ENCODE peak calls at places on chromosomes 16 and 17, in eight cellular contexts. Y is NCI-H1930; K is heart right ventricle; W is GM10248; S is SHP77; Z is stimulated activated CD8-positive, alpha-beta memory T cell treated with anti-CD3 and anti-CD28 coated beads, Interleukin-4, amount 100 ng/mL, for 24 hours; D is IMR-90; L is right atrium auricular region. P is an unnamed sample.

GRCh38 chr17:7989781-7990655 is 12.4 kb upstream of the GUCY2D start:
- DNase-seq in Z (peak), Y (peak), S (peak), L (peak), W (peak), K (peak), D (peak), P (peak)

GRCh38 chr17:50828508-50829170 is 6.7 kb upstream of the WFIKKN2 start:
- DNase-seq in L (no peak), Y (no peak), Z (no peak), W (peak), K (no peak), D (no peak), S (no peak), P (no peak)

GRCh38 chr16:68935008-68935407 is 91.7 kb downstream of the TANGO6 start:
- DNase-seq in K (no peak), S (no peak), Y (no peak), L (no peak), D (no peak), W (no peak), Z (no peak), P (no peak)

GRCh38 chr17:82520041-82520910 is 744 bp downstream of the FOXK2 start:
- DNase-seq in D (no peak), W (peak), L (no peak), S (no peak), Z (no peak), K (peak), Y (no peak), P (no peak)

GRCh38 chr17:2093349-2093748 is 38.4 kb downstream of the HIC1 start:
- DNase-seq in Z (no peak), Y (no peak), D (no peak), K (no peak), L (no peak), S (no peak), W (no peak), P (no peak)

GRCh38 chr16:68711421-68712139 is 25.5 kb upstream of the CDH1 start:
- DNase-seq in W (peak), K (no peak), S (no peak), D (no peak), Y (no peak), Z (no peak), L (no peak), P (peak)

GRCh38 chr16:70683146-70683944 is 2.5 kb downstream of the MTSS2 start:
- DNase-seq in W (no peak), Y (no peak), D (no peak), L (no peak), S (no peak), Z (no peak), K (peak), P (no peak)

GRCh38 chr16:19241512-19241911 is 44.0 kb upstream of the CLEC19A start:
- DNase-seq in W (no peak), K (no peak), Y (no peak), L (no peak), Z (no peak), S (no peak), D (no peak), P (no peak)

GRCh38 chr17:2002767-2003329 is 22.3 kb downstream of the RTN4RL1 start:
- DNase-seq in Y (no peak), Z (no peak), W (no peak), K (no peak), D (no peak), S (no peak), L (no peak), P (no peak)

GRCh38 chr17:17088104-17088485 is 45.8 kb downstream of the MPRIP start:
- DNase-seq in K (no peak), L (no peak), Y (no peak), D (no peak), Z (no peak), W (no peak), S (no peak), P (no peak)

GRCh38 chr16:88653606-88654362 is 2.9 kb upstream of the CYBA start:
- DNase-seq in D (no peak), W (no peak), S (no peak), Z (no peak), Y (no peak), L (no peak), K (no peak), P (no peak)

GRCh38 chr17:54418467-54418866 is 482.2 kb upstream of the TOM1L1 start:
- DNase-seq in W (no peak), Z (no peak), L (no peak), S (no peak), K (no peak), D (no peak), Y (no peak), P (no peak)

GRCh38 chr17:38674013-38674748 is 576 bp downstream of the EPOP start:
- DNase-seq in Y (peak), D (no peak), W (no peak), K (peak), L (no peak), S (no peak), Z (no peak), P (no peak)

GRCh38 chr16:70342016-70342415 is 4.7 kb upstream of the DDX19A start:
- DNase-seq in S (no peak), Y (no peak), L (no peak), Z (no peak), K (no peak), D (no peak), W (no peak), P (no peak)

GRCh38 chr16:49649013-49649785 is 206.7 kb downstream of the ZNF423 start:
- DNase-seq in Z (no peak), K (no peak), D (no peak), S (no peak), W (no peak), L (peak), Y (no peak), P (no peak)

GRCh38 chr16:54932737-54933254 is 2.1 kb downstream of the IRX5 start:
- DNase-seq in L (no peak), D (no peak), Y (no peak), K (peak), W (no peak), Z (no peak), S (no peak), P (no peak)

GRCh38 chr16:87297918-87298631 is 19.1 kb downstream of the C16orf95 start:
- DNase-seq in L (no peak), Z (peak), Y (peak), S (peak), D (peak), K (no peak), W (peak), P (no peak)

GRCh38 chr17:58412910-58413630 is 4.3 kb downstream of the RNF43 start:
- DNase-seq in D (peak), Y (no peak), K (no peak), W (no peak), L (no peak), S (no peak), Z (no peak), P (no peak)

GRCh38 chr17:60729854-60730253 is 52.2 kb downstream of the BCAS3 start:
- DNase-seq in W (no peak), Y (no peak), Z (no peak), L (no peak), S (no peak), D (peak), K (no peak), P (no peak)

GRCh38 chr16:57689772-57690558 is 4.6 kb upstream of the DRC7 start:
- DNase-seq in S (no peak), Z (peak), D (no peak), L (no peak), K (no peak), W (peak), Y (no peak), P (no peak)

GRCh38 chr16:22621571-22622148 is 111.0 kb downstream of the NPIPB5 start:
- DNase-seq in S (no peak), Z (no peak), Y (no peak), L (no peak), W (no peak), D (no peak), K (no peak), P (no peak)

GRCh38 chr17:37791434-37791833 is 46.6 kb upstream of the HNF1B start:
- DNase-seq in Y (peak), S (peak), D (peak), Z (peak), K (no peak), W (peak), L (no peak), P (no peak)

GRCh38 chr17:77684803-77685580 is 273.5 kb upstream of the TNRC6C start:
- DNase-seq in K (no peak), L (no peak), W (no peak), D (no peak), Y (no peak), Z (no peak), S (no peak), P (no peak)

GRCh38 chr16:68704232-68704867 is 32.7 kb upstream of the CDH1 start:
- DNase-seq in Y (peak), L (no peak), K (peak), Z (peak), S (peak), W (peak), D (peak), P (no peak)

GRCh38 chr17:1467898-1468492 is 12.0 kb upstream of the CRK start:
- DNase-seq in K (no peak), W (no peak), S (no peak), Y (no peak), D (no peak), Z (no peak), L (no peak), P (peak)

P was measured in CD14-positive monocyte.